ENCODE peak calls at places on chromosomes 12 and 14, in six cellular contexts. V is stimulated activated CD4-positive, alpha-beta T cell treated with anti-CD3 and anti-CD28 coated beads, Interleukin-1b, Interleukin-23, amount 100 ng/mL, for 24 hours; G is K562; J is activated naive CD8-positive, alpha-beta T cell treated with anti-CD3 and anti-CD28 coated beads, Interleukin-2, amount 50 U/mL, for 24 hours; C is nephron progenitor cell; E is NCI-H345. Q is an unnamed sample.

GRCh38 chr12:12159988-12160387 is 89.2 kb downstream of the BCL2L14 start:
- DNase-seq in V (no peak), G (no peak), J (no peak), C (no peak), E (no peak), Q (no peak)

GRCh38 chr12:121432740-121433476 is 33.0 kb downstream of the RNF34 start:
- DNase-seq in V (no peak), G (no peak), J (no peak), C (no peak), E (no peak), Q (no peak)

GRCh38 chr12:64672925-64673409 is 62.7 kb downstream of the RASSF3 start:
- DNase-seq in V (no peak), G (peak; percentile 64), J (peak; percentile 47), C (no peak), E (peak; percentile 84), Q (no peak)

GRCh38 chr14:29462271-29462670 is 465.4 kb downstream of the PRKD1 start:
- DNase-seq in V (no peak), G (no peak), J (no peak), C (no peak), E (no peak), Q (no peak)

GRCh38 chr12:73984552-73984951 is 553.1 kb upstream of the ATXN7L3B start:
- DNase-seq in V (no peak), G (no peak), J (no peak), C (no peak), E (no peak), Q (no peak)

GRCh38 chr12:58310368-58310767 is 369.0 kb downstream of the ATP23 start:
- DNase-seq in V (no peak), G (no peak), J (no peak), C (no peak), E (no peak), Q (no peak)

GRCh38 chr12:18886962-18887361 is 149.0 kb downstream of the CAPZA3 start:
- DNase-seq in V (no peak), G (no peak), J (no peak), C (no peak), E (no peak), Q (no peak)

GRCh38 chr14:49946320-49947141 is 53.6 kb downstream of the ARF6 start:
- DNase-seq in V (no peak), G (no peak), J (peak; percentile 33), C (no peak), E (peak; percentile 80), Q (peak; percentile 11)

GRCh38 chr14:85296466-85297210 is 233.3 kb upstream of the FLRT2 start:
- DNase-seq in V (no peak), G (no peak), J (no peak), C (no peak), E (no peak), Q (no peak)

GRCh38 chr12:53051881-53052412 is 2.1 kb downstream of the TNS2 start:
- DNase-seq in V (no peak), G (no peak), J (no peak), C (no peak), E (no peak), Q (no peak)

GRCh38 chr12:109920266-109920780 is 20.2 kb downstream of the TCHP start:
- DNase-seq in V (no peak), G (no peak), J (no peak), C (no peak), E (no peak), Q (no peak)

GRCh38 chr12:52440821-52441319 is 6.7 kb upstream of the KRT75 start:
- DNase-seq in V (no peak), G (no peak), J (no peak), C (no peak), E (no peak), Q (no peak)

GRCh38 chr12:124745891-124746570 is 117.6 kb downstream of the SCARB1 start:
- DNase-seq in V (no peak), G (peak; percentile 75), J (peak; percentile 29), C (peak; percentile 87), E (peak; percentile 66), Q (peak; percentile 94)

GRCh38 chr12:91256471-91256870 is 73.9 kb upstream of the DCN start:
- DNase-seq in V (no peak), G (no peak), J (no peak), C (no peak), E (no peak), Q (no peak)

GRCh38 chr14:101918125-101918989 is 46.0 kb upstream of the DYNC1H1 start:
- DNase-seq in V (no peak), G (peak; percentile 17), J (no peak), C (no peak), E (no peak), Q (no peak)

GRCh38 chr14:96135285-96135684 is 69.4 kb upstream of the BDKRB2 start:
- DNase-seq in V (no peak), G (no peak), J (no peak), C (no peak), E (no peak), Q (no peak)

GRCh38 chr14:66216763-66217162 is 269.4 kb upstream of the CCDC196 start:
- DNase-seq in V (no peak), G (no peak), J (no peak), C (no peak), E (no peak), Q (no peak)

GRCh38 chr14:31084385-31084784 is 58.2 kb upstream of the STRN3 start:
- DNase-seq in V (no peak), G (peak; percentile 41), J (no peak), C (peak; percentile 20), E (no peak), Q (no peak)

GRCh38 chr14:61260939-61261776 is 20.0 kb downstream of the TMEM30B start:
- DNase-seq in V (no peak), G (no peak), J (no peak), C (no peak), E (no peak), Q (no peak)

GRCh38 chr14:50964683-50965390 is 20.6 kb upstream of the PYGL start:
- DNase-seq in V (no peak), G (no peak), J (no peak), C (no peak), E (peak; percentile 63), Q (no peak)

GRCh38 chr12:118874698-118875548 is 106.4 kb upstream of the SRRM4 start:
- DNase-seq in V (no peak), G (peak; percentile 29), J (no peak), C (peak; percentile 31), E (peak; percentile 43), Q (no peak)

GRCh38 chr12:102917026-102917787 is at the start of gene PAH:
- DNase-seq in V (no peak), G (peak; percentile 30), J (peak; percentile 14), C (peak; percentile 39), E (no peak), Q (no peak)

GRCh38 chr14:22213110-22213509 is 375.9 kb downstream of the DAD1 start:
- DNase-seq in V (no peak), G (no peak), J (no peak), C (no peak), E (no peak), Q (no peak)

GRCh38 chr12:40313928-40314327 is 89.1 kb downstream of the LRRK2 start:
- DNase-seq in V (no peak), G (no peak), J (no peak), C (no peak), E (no peak), Q (no peak)

GRCh38 chr14:60753264-60754126 is 18.9 kb downstream of the MNAT1 start:
- DNase-seq in V (peak; percentile 6), G (peak; percentile 11), J (peak; percentile 46), C (no peak), E (no peak), Q (no peak)

GRCh38 chr12:38904932-38905479 is 385 bp downstream of the CPNE8 start:
- DNase-seq in V (peak; percentile 20), G (peak; percentile 53), J (peak; percentile 41), C (peak; percentile 62), E (no peak), Q (peak; percentile 50)

GRCh38 chr14:68182492-68182891 is 362.9 kb downstream of the RAD51B start:
- DNase-seq in V (no peak), G (no peak), J (no peak), C (no peak), E (no peak), Q (no peak)

GRCh38 chr14:59093889-59094288 is 94.6 kb upstream of the DAAM1 start:
- DNase-seq in V (no peak), G (no peak), J (no peak), C (no peak), E (no peak), Q (no peak)

GRCh38 chr12:50265770-50266524 is 17.4 kb downstream of the LIMA1 start:
- DNase-seq in V (no peak), G (no peak), J (no peak), C (no peak), E (no peak), Q (no peak)